ENCODE peak calls at places on chromosomes 3 and 15, in ten cellular contexts. C is pancreas, Y is PC-3, J is upper lobe of right lung, L is adrenal gland, D is ovary, G is mesothelial cell of epicardium, X is heart left ventricle, K is endothelial cell, F is breast epithelium. O is an unnamed sample.

GRCh38 chr3:126082334-126083137 is 1.4 kb downstream of the SLC41A3 start:
- DNase-seq in J (no peak), K (no peak), D (no peak), F (no peak), X (no peak), C (peak; percentile 78), G (no peak), L (no peak), Y (no peak), O (no peak)

GRCh38 chr3:52136513-52136912 is 17.7 kb downstream of the POC1A start:
- DNase-seq in Y (no peak), J (no peak), F (peak; percentile 74), D (no peak), X (no peak), L (peak; percentile 35), C (no peak), G (no peak), K (no peak), O (no peak)

GRCh38 chr3:188641076-188641475 is 487.1 kb downstream of the LPP start:
- DNase-seq in X (no peak), K (no peak), L (no peak), F (no peak), D (no peak), Y (no peak), J (no peak), G (no peak), C (no peak), O (no peak)

GRCh38 chr3:186427627-186428026 is 65.6 kb upstream of the DGKG start:
- DNase-seq in F (no peak), Y (no peak), X (peak; percentile 58), J (no peak), C (no peak), L (no peak), D (no peak), K (no peak), G (no peak), O (no peak)

GRCh38 chr3:45884368-45885201 is 1.8 kb upstream of the CCR9 start:
- DNase-seq in C (no peak), X (no peak), J (no peak), D (no peak), F (no peak), Y (no peak), K (no peak), G (no peak), L (no peak), O (no peak)

GRCh38 chr3:53375019-53375418 is 27.7 kb upstream of the DCP1A start:
- DNase-seq in K (peak; percentile 82), J (peak; percentile 88), F (peak; percentile 66), G (peak; percentile 46), X (peak; percentile 11), C (peak; percentile 72), L (peak; percentile 83), D (peak; percentile 37), Y (peak; percentile 74), O (peak; percentile 29)

GRCh38 chr3:14920536-14920935 is 26.8 kb upstream of the NR2C2 start:
- DNase-seq in Y (no peak), D (no peak), J (peak; percentile 36), C (no peak), L (no peak), X (no peak), G (no peak), K (no peak), F (no peak), O (no peak)

GRCh38 chr15:66780172-66780972 is 78.3 kb downstream of the SMAD6 start:
- DNase-seq in C (no peak), L (no peak), D (no peak), Y (peak; percentile 84), K (no peak), F (no peak), G (no peak), J (no peak), X (no peak), O (no peak)

GRCh38 chr15:75181780-75182179 is 19.9 kb upstream of the C15orf39 start:
- DNase-seq in L (no peak), K (no peak), F (no peak), Y (no peak), C (no peak), X (no peak), G (no peak), D (no peak), J (no peak), O (no peak)

GRCh38 chr15:75178938-75179772 is 22.5 kb upstream of the C15orf39 start:
- DNase-seq in D (no peak), G (no peak), K (no peak), Y (no peak), X (no peak), L (no peak), C (no peak), J (no peak), F (no peak), O (no peak)

GRCh38 chr15:75185271-75186029 is 16.2 kb upstream of the C15orf39 start:
- DNase-seq in J (no peak), C (no peak), D (no peak), K (no peak), L (peak; percentile 32), G (no peak), X (no peak), F (no peak), Y (no peak), O (no peak)

GRCh38 chr15:75179773-75180140 is 21.9 kb upstream of the C15orf39 start:
- DNase-seq in L (no peak), D (no peak), K (no peak), G (no peak), J (no peak), F (no peak), Y (no peak), X (no peak), C (no peak), O (no peak)

DNA sequence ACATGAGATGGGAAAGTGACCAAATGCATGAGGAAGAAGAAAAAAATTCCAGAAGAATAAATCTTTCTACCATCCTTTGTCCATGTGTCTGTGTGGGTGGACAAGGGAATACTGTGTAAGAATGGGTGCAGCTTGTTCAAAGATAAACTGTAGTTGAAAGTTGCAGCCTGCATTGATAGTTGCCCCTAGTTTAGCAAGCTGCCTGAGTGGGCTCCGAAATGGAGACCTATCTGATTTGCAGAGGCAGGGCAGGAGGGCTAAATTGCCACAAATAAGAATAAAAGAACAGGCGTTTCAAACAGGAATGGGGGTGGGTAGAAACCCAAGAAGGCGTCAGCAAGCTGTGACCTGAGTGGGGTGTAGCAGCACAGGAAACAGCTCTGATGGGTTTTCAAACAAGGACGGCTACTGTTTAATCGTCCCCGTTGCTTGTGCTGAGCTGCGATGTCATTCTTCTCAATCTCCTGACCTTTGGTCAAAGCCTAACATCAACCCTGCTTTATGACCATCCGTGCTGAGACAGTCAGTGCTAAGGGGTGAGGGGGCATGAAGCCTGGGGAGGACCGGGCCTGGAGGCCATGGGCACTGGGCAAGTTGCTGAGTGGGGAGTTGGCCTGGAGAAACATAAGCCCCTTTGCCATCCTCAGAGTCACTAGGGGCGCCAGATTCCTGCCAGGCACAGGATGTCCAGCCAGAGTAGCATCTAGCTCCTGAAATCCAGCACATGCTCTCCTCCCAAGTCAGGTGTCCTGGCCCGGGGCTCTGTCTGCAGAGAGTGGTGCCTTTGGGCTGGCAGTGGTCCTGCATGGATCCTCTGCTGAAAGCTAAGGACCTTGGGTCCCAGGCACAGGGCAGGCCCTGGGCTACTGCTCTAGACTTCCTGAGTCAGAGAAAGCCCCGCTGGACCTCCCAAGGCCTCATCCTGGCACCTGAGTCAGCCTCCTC is 19.2 kb upstream of the C15orf39 start:
- DNase-seq in G (no peak), F (no peak), J (no peak), L (no peak), C (no peak), K (no peak), Y (no peak), D (no peak), X (no peak), O (no peak)
- TF ChIP-seq CTCF in G (no peak), F (no peak), J (no peak), L (no peak), C (no peak), K (no peak), Y (no peak), D (no peak), X (no peak), O (no peak)

GRCh38 chr3:195036203-195037016 is 234.5 kb downstream of the XXYLT1 start:
- DNase-seq in G (no peak), X (no peak), L (no peak), K (no peak), C (no peak), Y (no peak), F (peak; percentile 35), D (no peak), J (peak; percentile 47), O (no peak)

GRCh38 chr3:195037017-195037373 is 234.0 kb downstream of the XXYLT1 start:
- DNase-seq in F (no peak), J (no peak), C (no peak), D (no peak), G (no peak), L (no peak), Y (no peak), X (no peak), K (no peak), O (no peak)

GRCh38 chr3:195034541-195034940 is 236.4 kb downstream of the XXYLT1 start:
- DNase-seq in J (peak; percentile 46), Y (no peak), G (no peak), F (peak; percentile 40), K (no peak), C (no peak), X (no peak), L (no peak), D (no peak), O (no peak)

GRCh38 chr3:195034101-195034500 is 236.9 kb downstream of the XXYLT1 start:
- DNase-seq in G (no peak), K (no peak), J (peak; percentile 21), D (no peak), X (no peak), L (no peak), F (peak; percentile 9), C (no peak), Y (no peak), O (no peak)

GRCh38 chr3:195035345-195036202 is 235.4 kb downstream of the XXYLT1 start:
- DNase-seq in X (no peak), G (no peak), F (peak; percentile 49), Y (no peak), D (no peak), L (no peak), J (peak; percentile 65), K (peak; percentile 26), C (no peak), O (no peak)
- TF ChIP-seq CTCF in X (peak; percentile 25), G (no peak), F (no peak), Y (peak; percentile 44), D (no peak), L (no peak), J (no peak), K (no peak), C (no peak), O (no peak)

DNA sequence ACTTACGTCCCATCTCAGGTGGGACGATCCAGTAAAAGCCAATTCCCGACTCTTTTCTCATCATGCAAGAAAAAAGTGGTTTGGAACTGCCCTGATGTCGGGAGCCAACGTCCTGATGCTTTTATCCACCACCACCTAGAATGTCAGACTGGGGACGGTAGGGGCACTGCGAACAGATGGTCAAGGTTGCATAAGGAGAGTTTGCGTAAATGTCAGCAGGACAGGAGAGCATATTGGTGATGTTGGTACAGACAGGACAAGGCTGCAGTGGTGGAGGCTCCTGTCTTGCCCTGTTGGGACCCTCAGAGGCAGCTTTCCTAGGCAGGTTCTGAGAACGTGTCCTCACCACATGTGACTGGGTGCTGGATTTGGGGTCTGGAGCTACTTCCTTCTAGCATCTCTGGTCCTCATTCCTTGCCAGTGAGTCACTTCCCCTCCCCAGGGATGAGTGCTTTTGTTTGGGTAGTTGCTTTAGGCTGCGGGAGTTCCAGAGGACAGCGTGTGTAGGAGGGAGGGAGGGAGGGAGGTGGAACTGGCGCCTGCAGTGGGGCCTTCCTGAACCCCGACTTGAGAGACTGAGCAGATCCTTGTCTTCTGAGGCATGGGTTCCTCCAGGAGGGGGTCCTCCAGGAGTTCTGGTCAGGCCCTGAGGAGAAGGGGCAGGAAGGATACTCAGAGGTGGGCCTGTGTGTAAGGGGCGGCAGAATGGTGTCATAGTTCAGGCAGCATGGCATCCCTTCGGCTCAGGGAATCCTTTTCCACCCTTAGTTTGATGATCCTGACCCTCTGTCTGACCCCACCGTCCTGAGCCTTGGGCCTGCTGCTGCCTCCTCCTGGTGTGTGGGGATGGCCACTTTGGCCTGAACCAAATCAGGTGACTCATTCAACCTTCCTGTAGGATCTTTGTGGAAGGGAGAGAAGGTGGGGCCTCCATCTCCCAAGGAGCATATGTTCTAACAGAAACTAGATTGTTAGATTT is 21.2 kb downstream of the THSD4 start:
- DNase-seq in K (no peak), G (no peak), C (peak; percentile 18), F (no peak), Y (peak; percentile 92), J (no peak), X (peak; percentile 36), D (no peak), L (no peak), O (no peak)
- TF ChIP-seq CTCF in K (no peak), G (no peak), C (no peak), F (no peak), Y (peak; percentile 39), J (no peak), X (no peak), D (no peak), L (no peak), O (no peak)

DNA sequence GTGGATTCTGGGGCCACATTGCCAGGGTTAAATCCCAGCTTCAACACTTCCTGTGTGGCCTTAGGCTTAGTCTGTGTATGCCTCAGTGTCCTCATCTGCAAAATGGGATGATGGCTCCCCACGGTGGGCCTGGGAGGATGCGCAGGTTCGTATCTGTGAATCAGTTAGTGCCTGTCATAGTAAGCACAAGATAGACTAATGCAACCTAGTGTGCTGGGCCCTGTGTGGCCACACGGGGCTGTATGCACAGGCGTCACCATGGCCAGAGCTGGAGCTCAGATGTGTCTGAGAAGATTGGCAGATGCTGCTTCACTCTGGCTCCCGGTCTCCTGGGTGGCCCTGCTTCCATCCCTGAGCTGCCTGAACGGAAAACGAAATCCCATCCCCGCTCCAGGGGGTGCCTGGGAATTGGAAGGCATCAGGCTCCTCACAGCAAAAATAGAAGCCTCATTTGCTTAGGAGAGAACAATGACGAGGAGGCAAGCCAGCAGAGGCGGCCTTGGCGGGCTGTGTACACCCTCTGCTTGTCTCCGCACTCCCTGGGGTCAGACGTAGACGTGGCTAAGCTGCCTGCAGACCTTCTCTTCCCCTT is 103.6 kb downstream of the APBA2 start:
- DNase-seq in Y (peak; percentile 25), G (no peak), D (no peak), X (no peak), K (peak; percentile 6), C (no peak), L (no peak), F (no peak), J (peak; percentile 45), O (no peak)
- TF ChIP-seq CTCF in Y (peak; percentile 60), G (no peak), D (no peak), X (no peak), K (no peak), C (no peak), L (no peak), F (no peak), J (no peak), O (no peak)

O was measured in activated B cell treated with CpG ODN at 0.5 μM for 24 hours.